ENCODE peak calls at places on chromosome 20, in five cellular contexts. One of them, this sample, is unnamed.
A peak's percentile ranks its signal among the peaks of the same experiment; 100 is the strongest.

GRCh38 chr20:48198951-48199431 is 413.7 kb upstream of the SULF2 start:
- DNase-seq in H1: no peak
- DNase-seq in HepG2: no peak
- DNase-seq in HCT116: no peak
- DNase-seq in K562: no peak
- DNase-seq in this sample: no peak

GRCh38 chr20:37266940-37267683 is 5.5 kb upstream of the GHRH start:
- DNase-seq in H1: no peak
- DNase-seq in K562: no peak
- DNase-seq in HCT116: no peak
- DNase-seq in HepG2: no peak
- DNase-seq in this sample: no peak

GRCh38 chr20:58605292-58606065 is 45.6 kb upstream of the STX16 start:
- DNase-seq in HCT116: no peak
- DNase-seq in K562: no peak
- DNase-seq in H1: no peak
- DNase-seq in HepG2: no peak
- DNase-seq in this sample: no peak

GRCh38 chr20:3046677-3047462 is 1.0 kb downstream of the MRPS26 start:
- DNase-seq in HepG2: peak; percentile 47
- DNase-seq in HCT116: peak; percentile 34
- DNase-seq in H1: peak; percentile 62
- DNase-seq in K562: peak; percentile 18
- DNase-seq in this sample: no peak

GRCh38 chr20:5056801-5057599 is 55.7 kb upstream of the SLC23A2 start:
- DNase-seq in H1: peak; percentile 69
- DNase-seq in HepG2: peak; percentile 69
- DNase-seq in HCT116: peak; percentile 26
- DNase-seq in K562: peak; percentile 74
- DNase-seq in this sample: no peak

GRCh38 chr20:56860413-56860812 is 231.3 kb downstream of the TFAP2C start:
- DNase-seq in HepG2: no peak
- DNase-seq in H1: no peak
- DNase-seq in K562: no peak
- DNase-seq in HCT116: no peak
- DNase-seq in this sample: no peak

GRCh38 chr20:21518292-21518991 is 4.6 kb upstream of the NKX2-2 start:
- DNase-seq in HepG2: no peak
- DNase-seq in H1: peak; percentile 60
- DNase-seq in K562: no peak
- DNase-seq in HCT116: no peak
- DNase-seq in this sample: no peak

GRCh38 chr20:54062812-54063280 is 7.5 kb downstream of the BCAS1 start:
- DNase-seq in H1: no peak
- DNase-seq in HepG2: peak; percentile 70
- DNase-seq in HCT116: peak; percentile 42
- DNase-seq in K562: peak; percentile 62
- DNase-seq in this sample: peak; percentile 58

GRCh38 chr20:16476032-16476431 is 97.2 kb downstream of the KIF16B start:
- DNase-seq in H1: no peak
- DNase-seq in K562: peak; percentile 49
- DNase-seq in HCT116: peak; percentile 24
- DNase-seq in HepG2: peak; percentile 76
- DNase-seq in this sample: peak; percentile 22

GRCh38 chr20:24382775-24383174 is 86.7 kb upstream of the SYNDIG1 start:
- DNase-seq in HCT116: no peak
- DNase-seq in H1: no peak
- DNase-seq in K562: no peak
- DNase-seq in HepG2: no peak
- DNase-seq in this sample: no peak

GRCh38 chr20:21702001-21702400 is 3.5 kb upstream of the PAX1 start:
- DNase-seq in HepG2: no peak
- DNase-seq in H1: no peak
- DNase-seq in K562: no peak
- DNase-seq in HCT116: no peak
- DNase-seq in this sample: no peak

GRCh38 chr20:42836339-42836738 is 353.4 kb downstream of the PTPRT start:
- DNase-seq in H1: no peak
- DNase-seq in HepG2: no peak
- DNase-seq in K562: no peak
- DNase-seq in HCT116: no peak
- DNase-seq in this sample: no peak

GRCh38 chr20:45890997-45891983 is at the start of the genes CTSA and NEURL2:
- DNase-seq in HepG2: peak; percentile 98
- DNase-seq in K562: peak; percentile 96
- DNase-seq in H1: peak; percentile 96
- DNase-seq in HCT116: peak; percentile 82
- DNase-seq in this sample: no peak

GRCh38 chr20:45890077-45890996 is 671 bp downstream of the NEURL2 start:
- DNase-seq in H1: peak; percentile 89
- DNase-seq in HepG2: peak; percentile 92
- DNase-seq in K562: no peak
- DNase-seq in HCT116: no peak
- DNase-seq in this sample: no peak

GRCh38 chr20:45893831-45894230 is 2.7 kb downstream of the CTSA start:
- DNase-seq in K562: no peak
- DNase-seq in H1: no peak
- DNase-seq in HCT116: no peak
- DNase-seq in HepG2: no peak
- DNase-seq in this sample: no peak

GRCh38 chr20:45892828-45893500 is 1.8 kb downstream of the CTSA start:
- DNase-seq in H1: no peak
- DNase-seq in HCT116: no peak
- DNase-seq in K562: no peak
- DNase-seq in HepG2: no peak
- DNase-seq in this sample: no peak

DNA sequence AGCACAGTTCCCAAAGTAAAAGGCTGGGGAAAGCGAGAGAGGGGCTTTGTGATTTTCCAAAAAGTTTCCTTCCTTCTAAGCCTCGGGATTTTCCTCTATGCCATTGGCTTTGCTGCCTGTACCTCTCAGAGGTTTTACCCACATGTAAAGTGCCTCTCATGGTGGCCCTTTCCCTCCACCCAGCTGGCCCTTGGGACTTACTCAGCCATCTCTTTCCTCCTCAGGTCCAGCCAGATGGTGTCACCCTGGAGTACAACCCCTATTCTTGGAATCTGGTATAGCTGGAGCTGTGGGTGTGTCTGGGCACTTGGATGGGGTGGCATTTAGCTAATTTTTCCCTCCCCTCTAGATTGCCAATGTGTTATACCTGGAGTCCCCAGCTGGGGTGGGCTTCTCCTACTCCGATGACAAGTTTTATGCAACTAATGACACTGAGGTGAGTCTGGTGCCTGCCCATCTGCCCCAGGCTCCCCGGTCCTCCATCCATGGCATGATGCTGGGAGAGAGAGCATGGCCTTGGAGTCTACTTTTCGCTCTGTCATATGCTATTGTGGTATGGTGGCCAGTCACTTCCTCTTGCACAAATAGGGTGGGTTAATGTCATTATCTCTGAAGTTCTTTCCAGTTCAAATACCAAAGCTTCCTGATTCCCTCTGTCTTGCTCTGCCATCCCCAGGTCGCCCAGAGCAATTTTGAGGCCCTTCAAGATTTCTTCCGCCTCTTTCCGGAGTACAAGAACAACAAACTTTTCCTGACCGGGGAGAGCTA is 1.1 kb downstream of the CTSA start:
- DNase-seq in K562: peak; percentile 58
- DNase-seq in H1: no peak
- DNase-seq in HCT116: no peak
- DNase-seq in HepG2: peak; percentile 44
- DNase-seq in this sample: no peak
- TF ChIP-seq CTCF in K562: peak; percentile 43
- TF ChIP-seq CTCF in H1: peak; percentile 12
- TF ChIP-seq CTCF in HCT116: no peak
- TF ChIP-seq CTCF in HepG2: peak; percentile 73
- TF ChIP-seq CTCF in this sample: no peak

GRCh38 chr20:49403012-49403411 is 79.5 kb downstream of the KCNB1 start:
- DNase-seq in HepG2: no peak
- DNase-seq in K562: no peak
- DNase-seq in HCT116: no peak
- DNase-seq in H1: no peak
- DNase-seq in this sample: no peak
- H3K4me1 ChIP-seq in HepG2: no peaks in the 10 kb centered on the region
- H3K4me1 ChIP-seq in K562: no peaks in the 10 kb centered on the region
- H3K4me1 ChIP-seq in HCT116: no peaks in the 10 kb centered on the region
- H3K4me1 ChIP-seq in H1: peaks cover 6% of the 10 kb centered on the region
- H3K4me1 ChIP-seq in this sample: no peaks in the 10 kb centered on the region

DNA sequence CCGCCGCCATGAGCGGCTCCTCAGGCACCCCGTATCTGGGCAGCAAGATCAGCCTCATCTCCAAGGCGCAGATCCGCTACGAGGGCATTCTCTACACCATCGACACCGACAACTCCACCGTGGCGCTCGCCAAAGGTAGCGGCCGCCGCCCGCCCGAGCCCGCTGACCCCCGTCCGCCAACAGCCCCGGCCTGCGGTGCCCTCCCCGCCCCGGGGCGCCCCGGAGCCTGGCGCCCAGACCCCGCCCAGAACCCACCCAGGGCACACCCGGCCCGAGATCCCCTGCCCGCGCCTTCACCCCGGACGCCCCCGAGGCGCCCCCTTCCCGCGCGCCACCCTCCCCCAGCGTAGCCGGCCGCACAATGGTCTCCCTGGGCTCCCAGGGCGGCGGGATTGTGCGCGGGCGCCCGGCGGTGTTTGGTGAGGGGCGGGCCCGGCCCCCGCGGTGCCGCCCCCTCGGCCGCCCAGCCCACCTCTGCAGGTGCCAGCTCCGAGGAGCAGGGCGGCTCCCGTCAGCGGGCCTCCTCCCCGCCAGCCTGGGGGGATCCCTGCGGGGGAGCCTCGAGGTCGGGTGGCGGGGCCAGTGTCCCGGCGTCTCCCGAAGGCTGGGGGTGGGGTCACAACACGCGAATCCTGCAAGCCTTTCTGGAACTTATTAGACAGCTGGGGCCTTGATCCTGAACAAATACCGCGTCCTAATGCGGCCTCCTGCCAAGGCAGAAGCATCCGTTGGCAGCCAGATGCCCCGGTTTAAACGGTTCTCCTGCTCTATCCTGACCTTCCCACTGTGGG is 579 bp downstream of the LSM14B start:
- DNase-seq in H1: no peak
- DNase-seq in HCT116: no peak
- DNase-seq in HepG2: no peak
- DNase-seq in K562: peak; percentile 44
- DNase-seq in this sample: no peak
- TF ChIP-seq SIN3A in H1: peak; percentile 20
- TF ChIP-seq SIN3A in HCT116: no peak
- TF ChIP-seq SIN3A in HepG2: peak; percentile 78
- TF ChIP-seq SIN3A in K562: peak; percentile 69
- TF ChIP-seq SIN3A in this sample: no peak

DNA sequence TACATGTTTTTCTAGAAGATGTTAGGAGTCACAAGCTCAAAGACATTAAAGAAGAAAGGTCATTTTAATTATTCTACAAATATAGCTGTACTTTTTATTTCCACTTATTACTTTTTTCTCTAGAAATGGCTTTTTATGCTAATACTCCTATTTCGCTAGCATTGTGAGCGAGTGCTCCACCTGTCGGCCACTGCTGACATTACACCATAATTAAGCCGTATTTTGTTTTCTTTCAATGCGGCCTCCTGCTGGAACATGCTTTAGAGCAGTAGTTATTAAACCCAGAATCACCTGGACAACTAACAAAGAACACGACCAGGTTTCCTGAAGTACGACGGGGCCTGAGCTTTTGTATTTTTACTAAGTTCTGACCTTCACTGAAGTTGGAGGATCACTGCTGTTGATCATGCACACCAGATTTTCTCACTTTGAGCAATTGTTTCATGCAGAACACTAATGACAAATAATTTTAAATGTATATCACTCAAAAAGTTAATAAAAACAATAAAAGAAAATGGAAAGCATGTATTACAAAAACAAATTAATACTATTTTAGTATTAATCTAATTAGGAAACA is 74.1 kb upstream of the PAK5 start:
- DNase-seq in H1: peak; percentile 72
- DNase-seq in HepG2: peak; percentile 59
- DNase-seq in HCT116: peak; percentile 40
- DNase-seq in K562: peak; percentile 16
- DNase-seq in this sample: peak; percentile 20
- TF ChIP-seq CTCF in H1: no peak
- TF ChIP-seq CTCF in HepG2: peak; percentile 82
- TF ChIP-seq CTCF in HCT116: peak; percentile 80
- TF ChIP-seq CTCF in K562: peak; percentile 44
- TF ChIP-seq CTCF in this sample: peak; percentile 89

GRCh38 chr20:64048402-64049044 is 916 bp downstream of the SOX18 start:
- DNase-seq in H1: peak; percentile 74
- DNase-seq in K562: no peak
- DNase-seq in HCT116: no peak
- DNase-seq in HepG2: no peak
- DNase-seq in this sample: no peak
- H3K4me1 ChIP-seq in H1: no peaks in the 10 kb centered on the region
- H3K4me1 ChIP-seq in K562: peaks cover 35% of the 10 kb centered on the region
- H3K4me1 ChIP-seq in HCT116: peaks cover 27% of the 10 kb centered on the region
- H3K4me1 ChIP-seq in HepG2: peaks cover 66% of the 10 kb centered on the region
- H3K4me1 ChIP-seq in this sample: peaks cover 53% of the 10 kb centered on the region

This sample was measured in Panc1.